ENCODE peak calls at places on chromosomes 2 and 18, in eight cellular contexts. K is mammary epithelial cell; E is adrenal gland; F is CD8-positive, alpha-beta T cell; M is body of pancreas; V is stomach; W is endodermal cell; D is psoas muscle. R is an unnamed sample. For H3K4me1 and H3K9me3, the result is how much of the 10 kb centered on the place peaks cover.

GRCh38 chr18:45384137-45384998 is 230.9 kb upstream of the SLC14A2 start:
- DNase-seq in K (peak), E (peak), F (no peak), M (peak), V (peak), W (peak), D (peak), R (peak)

GRCh38 chr2:106193491-106193976 is 567 bp downstream of the UXS1 start:
- DNase-seq in K (peak), E (no peak), F (peak), M (peak), V (peak), W (peak), D (peak), R (peak)

GRCh38 chr2:19426144-19426543 is 67.7 kb upstream of the OSR1 start:
- DNase-seq in K (no peak), E (no peak), F (no peak), M (no peak), V (no peak), W (no peak), D (no peak), R (no peak)

GRCh38 chr2:132929786-132930185 is 259.8 kb upstream of the LYPD1 start:
- DNase-seq in K (peak), E (no peak), F (no peak), M (no peak), V (no peak), W (no peak), D (no peak), R (no peak)

GRCh38 chr2:27828305-27828704 is 56.8 kb downstream of the MRPL33 start:
- DNase-seq in K (no peak), E (no peak), F (no peak), M (no peak), V (no peak), W (no peak), D (no peak), R (no peak)

GRCh38 chr2:45736757-45737704 is 85.6 kb downstream of the PRKCE start:
- DNase-seq in K (no peak), E (no peak), F (no peak), M (no peak), V (no peak), W (no peak), D (no peak), R (peak)

GRCh38 chr2:227406177-227407031 is 18.7 kb upstream of the SCYGR1 start:
- DNase-seq in K (peak), E (peak), F (no peak), M (peak), V (peak), W (peak), D (no peak), R (peak)

GRCh38 chr18:36101943-36102342 is 27.2 kb downstream of the SLC39A6 start:
- DNase-seq in K (peak), E (no peak), F (no peak), M (no peak), V (no peak), W (no peak), D (no peak), R (no peak)

GRCh38 chr2:41187683-41188082 is 735.8 kb upstream of the SLC8A1 start:
- DNase-seq in K (no peak), E (no peak), F (no peak), M (no peak), V (no peak), W (no peak), D (no peak), R (peak)

GRCh38 chr2:158742536-158742935 is 52.6 kb upstream of the DAPL1 start:
- DNase-seq in K (no peak), E (no peak), F (no peak), M (no peak), V (no peak), W (no peak), D (no peak), R (no peak)

DNA sequence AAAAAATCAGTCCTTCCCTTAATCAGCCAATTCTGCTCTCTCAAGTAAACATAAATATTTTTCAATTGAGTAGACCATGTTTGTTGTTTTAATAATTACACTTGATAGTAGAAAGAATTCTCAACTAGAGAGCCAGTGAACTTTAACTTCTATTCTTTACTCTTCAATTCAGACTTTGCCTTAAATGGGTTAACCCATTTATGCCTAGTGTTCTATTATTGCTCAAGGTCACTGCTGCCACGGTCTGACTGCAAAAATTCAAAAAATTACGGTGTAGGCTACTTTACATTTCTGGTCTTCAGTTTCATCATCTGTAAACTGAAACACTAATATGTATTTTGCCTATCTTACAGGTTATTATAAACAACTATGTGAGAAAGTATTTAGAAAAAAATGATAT is 103.1 kb downstream of the TLK1 start:
- DNase-seq in K (no peak), E (no peak), F (no peak), M (no peak), V (no peak), W (no peak), D (no peak), R (no peak)
- TF ChIP-seq CTCF in K (no peak), E (no peak), F (no peak), M (no peak), V (no peak), W (no peak), D (no peak), R (no peak)

GRCh38 chr2:54519841-54520459 is 63.8 kb downstream of the SPTBN1 start:
- DNase-seq in K (no peak), E (no peak), F (no peak), M (no peak), V (no peak), W (no peak), D (no peak), R (no peak)
- H3K4me1 ChIP-seq in K (under half), E (under half), F (under half), M (under half), V (half or more), W (under half), D (under half), R (under half)

GRCh38 chr2:2641541-2642410 is 310.7 kb upstream of the MYT1L start:
- DNase-seq in K (no peak), E (no peak), F (no peak), M (no peak), V (no peak), W (peak), D (no peak), R (no peak)

GRCh38 chr2:2640818-2641217 is 309.7 kb upstream of the MYT1L start:
- DNase-seq in K (no peak), E (no peak), F (no peak), M (no peak), V (no peak), W (no peak), D (no peak), R (no peak)

GRCh38 chr2:2645162-2645855 is 314.2 kb upstream of the MYT1L start:
- DNase-seq in K (no peak), E (no peak), F (no peak), M (no peak), V (no peak), W (no peak), D (no peak), R (no peak)

GRCh38 chr2:2644040-2644439 is 313.0 kb upstream of the MYT1L start:
- DNase-seq in K (no peak), E (no peak), F (no peak), M (no peak), V (no peak), W (peak), D (no peak), R (no peak)

GRCh38 chr2:2642906-2643890 is 312.1 kb upstream of the MYT1L start:
- DNase-seq in K (no peak), E (no peak), F (no peak), M (no peak), V (no peak), W (peak), D (no peak), R (no peak)
- H3K9me3 ChIP-seq in K (under half), E (under half), F (under half), M (under half), V (under half), W (under half), D (under half), R (under half)

DNA sequence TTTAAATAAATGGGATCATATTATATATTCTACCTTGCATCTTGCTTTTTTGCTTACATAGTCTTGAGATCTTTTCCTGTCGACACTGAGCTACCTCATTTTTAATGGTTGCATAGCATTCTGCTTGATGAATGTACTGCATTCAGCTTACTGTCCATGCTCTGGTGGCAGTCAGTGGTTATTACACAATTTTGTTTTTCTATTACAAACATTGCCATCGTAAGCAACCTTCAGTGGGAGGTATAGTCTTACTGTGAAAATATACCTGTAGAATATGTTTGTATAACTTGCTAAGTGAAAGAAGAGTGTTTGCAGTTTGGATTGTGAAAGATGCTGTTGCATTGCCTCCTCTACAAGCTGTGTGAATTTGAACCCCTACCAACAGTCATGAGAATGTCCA is 43.4 kb downstream of the UBXN4 start:
- DNase-seq in K (no peak), E (no peak), F (no peak), M (no peak), V (no peak), W (no peak), D (no peak), R (no peak)
- TF ChIP-seq CTCF in K (no peak), E (peak), F (peak), M (peak), V (no peak), W (peak), D (no peak), R (no peak)

GRCh38 chr2:173195100-173195499 is 119.5 kb downstream of the MAP3K20 start:
- DNase-seq in K (no peak), E (no peak), F (no peak), M (no peak), V (no peak), W (no peak), D (no peak), R (no peak)
- H3K4me1 ChIP-seq in K (under half), E (under half), F (under half), M (under half), V (under half), W (under half), D (half or more), R (under half)

GRCh38 chr2:206840999-206841398 is 75.6 kb downstream of the FASTKD2 start:
- DNase-seq in K (no peak), E (no peak), F (no peak), M (no peak), V (no peak), W (no peak), D (no peak), R (no peak)
- H3K9me3 ChIP-seq in K (under half), E (under half), F (under half), M (under half), V (under half), W (under half), D (under half), R (under half)

DNA sequence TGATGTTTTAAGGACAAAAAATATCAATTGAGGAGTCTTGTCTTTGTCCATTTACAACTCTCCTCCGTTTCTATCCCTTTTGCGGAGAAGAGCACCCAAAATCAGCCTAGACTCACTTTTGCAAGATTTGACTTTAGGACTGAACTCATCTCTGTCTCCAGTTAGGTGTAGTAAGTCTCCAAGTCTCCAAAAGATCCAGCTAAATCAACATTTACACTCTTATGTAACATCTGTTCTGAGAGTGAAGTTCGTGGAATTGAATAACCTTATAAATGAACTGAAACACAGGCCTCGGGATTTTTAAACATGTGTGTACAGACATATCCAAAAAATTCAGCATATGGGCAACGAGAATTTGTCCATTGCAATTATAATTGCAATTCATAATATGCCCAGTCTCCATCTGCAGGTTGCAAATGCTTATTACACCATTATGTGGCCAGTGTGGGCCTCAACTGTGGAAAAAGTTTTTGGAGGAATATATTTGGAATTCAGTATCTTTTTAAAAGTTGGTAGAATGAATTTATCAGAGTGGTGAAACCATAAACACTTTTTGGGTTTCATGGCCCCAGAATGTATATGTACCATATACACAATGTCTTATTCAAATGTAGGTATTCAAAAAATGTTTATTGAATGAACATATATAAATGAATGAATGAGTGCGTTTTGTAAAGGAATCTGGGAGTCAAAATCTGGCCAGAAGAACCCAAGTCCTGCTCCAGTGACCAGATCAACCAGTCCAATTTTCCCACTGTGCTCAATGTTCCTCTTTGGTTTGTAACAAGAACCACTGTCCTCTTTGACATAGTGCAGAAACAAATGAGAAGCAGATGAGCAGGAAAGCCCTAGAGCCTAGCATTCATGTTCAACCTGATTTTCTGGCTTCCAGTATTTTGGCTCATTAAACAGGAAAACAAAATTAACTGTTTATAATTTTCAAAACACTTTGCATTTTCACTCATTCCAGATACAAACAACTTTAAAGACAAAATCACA is 23.5 kb downstream of the FAM124B start:
- DNase-seq in K (no peak), E (no peak), F (no peak), M (no peak), V (no peak), W (no peak), D (no peak), R (no peak)
- TF ChIP-seq CTCF in K (peak), E (no peak), F (no peak), M (no peak), V (no peak), W (peak), D (no peak), R (no peak)

DNA sequence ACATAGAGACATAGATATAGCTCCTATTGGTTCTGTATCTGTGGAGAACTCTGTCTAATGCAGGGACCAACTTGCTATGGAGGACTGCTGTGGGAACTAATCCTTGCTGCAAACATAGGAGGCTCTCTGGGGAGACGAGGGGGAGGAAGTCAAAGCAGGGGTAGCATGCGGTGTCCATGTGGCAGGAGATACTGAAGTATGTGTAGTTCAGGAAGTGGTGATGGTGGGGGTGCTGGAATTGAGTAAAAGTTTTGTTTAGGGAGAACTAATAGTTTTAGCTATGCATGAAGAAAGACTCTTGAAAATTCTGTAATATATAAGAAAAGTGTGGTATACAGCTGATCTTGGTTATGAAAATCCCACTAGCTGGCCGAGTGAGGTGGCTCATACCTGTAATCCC is 62.0 kb downstream of the ANKRD44 start:
- DNase-seq in K (no peak), E (peak), F (peak), M (no peak), V (no peak), W (no peak), D (no peak), R (no peak)
- H3K4me1 ChIP-seq in K (under half), E (under half), F (half or more), M (under half), V (under half), W (under half), D (under half), R (under half)

DNA sequence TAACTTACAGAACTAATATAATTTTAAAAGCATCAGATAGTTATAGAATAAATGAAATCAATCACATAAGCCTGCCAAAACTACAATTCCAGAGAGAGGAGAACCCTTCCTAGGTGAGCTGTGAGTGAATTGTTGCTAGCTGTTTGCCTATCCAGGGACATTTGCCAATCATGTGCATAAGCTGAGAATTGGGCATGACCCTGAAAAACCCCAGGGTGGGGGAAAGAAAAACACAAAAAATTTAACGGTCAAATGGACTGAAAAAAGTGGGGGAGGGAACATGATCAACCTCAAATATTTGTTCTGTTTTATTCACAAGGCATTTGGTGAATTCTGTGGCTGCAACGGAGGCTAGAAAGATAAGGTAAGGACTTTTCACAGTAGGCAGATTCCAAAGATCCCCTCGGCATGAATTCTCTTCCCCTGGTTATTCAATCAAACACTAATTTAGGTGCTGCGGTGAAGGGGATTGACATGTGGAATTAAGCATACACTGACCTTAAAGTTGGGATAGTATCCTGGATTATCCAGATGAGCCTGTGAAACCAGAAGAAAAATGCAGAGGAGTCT is 203.9 kb upstream of the RGPD4 start:
- DNase-seq in K (no peak), E (no peak), F (no peak), M (no peak), V (no peak), W (no peak), D (no peak), R (no peak)
- H3K9me3 ChIP-seq in K (under half), E (under half), F (under half), M (under half), V (under half), W (half or more), D (under half), R (under half)

GRCh38 chr18:3261393-3262233 is at the start of gene MYL12B:
- DNase-seq in K (peak), E (peak), F (peak), M (peak), V (peak), W (peak), D (peak), R (peak)
- TF ChIP-seq CTCF in K (no peak), E (peak), F (no peak), M (peak), V (no peak), W (no peak), D (no peak), R (peak)